ENCODE peak calls at places on chromosomes 16 and 17, in nine cellular contexts. M is HepG2, G is transverse colon, U is prostate gland, R is GM23338, Q is spleen, D is HCT116, O is breast epithelium, Y is HL-60. J is an unnamed sample.

GRCh38 chr16:83143788-83144187 is 517.0 kb downstream of the CDH13 start:
- DNase-seq in R (no peak), G (peak; percentile 9), Y (no peak), U (no peak), D (no peak), M (peak; percentile 13), O (no peak), Q (no peak), J (no peak)

GRCh38 chr16:80518436-80518835 is 22.4 kb upstream of the DYNLRB2 start:
- DNase-seq in M (no peak), G (peak; percentile 8), Q (no peak), D (no peak), Y (no peak), R (peak; percentile 8), O (no peak), U (no peak), J (no peak)

GRCh38 chr17:34885076-34885475 is 76.2 kb downstream of the CCT6B start:
- DNase-seq in Q (no peak), M (no peak), R (no peak), O (no peak), U (no peak), Y (no peak), D (no peak), G (no peak), J (no peak)

GRCh38 chr17:82878545-82878944 is 38.7 kb upstream of the ZNF750 start:
- DNase-seq in U (no peak), G (no peak), Y (peak; percentile 59), D (no peak), Q (peak; percentile 41), R (no peak), M (no peak), O (no peak), J (no peak)

GRCh38 chr16:12062343-12063003 is 85.9 kb downstream of the SNX29 start:
- DNase-seq in O (peak; percentile 57), Y (peak; percentile 73), U (no peak), D (peak; percentile 4), R (no peak), M (no peak), G (peak; percentile 65), Q (no peak), J (peak; percentile 54)

GRCh38 chr17:79168486-79169055 is 93.9 kb downstream of the ENGASE start:
- DNase-seq in D (no peak), U (no peak), G (no peak), R (no peak), Q (no peak), O (no peak), M (no peak), Y (no peak), J (no peak)

GRCh38 chr16:56871172-56871593 is 6.2 kb downstream of the SLC12A3 start:
- DNase-seq in U (peak; percentile 41), R (no peak), Y (no peak), G (peak; percentile 59), O (no peak), D (no peak), M (peak; percentile 31), Q (no peak), J (peak; percentile 46)

GRCh38 chr17:29622337-29623282 is at the start of gene CORO6:
- DNase-seq in D (no peak), M (no peak), U (no peak), Y (no peak), G (peak; percentile 47), Q (peak; percentile 87), O (no peak), R (peak; percentile 85), J (peak; percentile 60)

GRCh38 chr16:1531638-1531910 is 1.9 kb upstream of the TMEM204 start:
- DNase-seq in O (no peak), Q (no peak), D (no peak), Y (no peak), G (no peak), M (no peak), U (no peak), R (no peak), J (no peak)

GRCh38 chr16:1532771-1533170 is 695 bp upstream of the TMEM204 start:
- DNase-seq in U (no peak), Y (no peak), M (no peak), G (no peak), R (no peak), D (no peak), O (no peak), Q (no peak), J (no peak)

GRCh38 chr16:1534021-1535020 is 855 bp downstream of the TMEM204 start:
- DNase-seq in O (no peak), U (no peak), R (no peak), D (no peak), G (no peak), Y (no peak), Q (no peak), M (no peak), J (no peak)

GRCh38 chr16:1532081-1532760 is 1.2 kb upstream of the TMEM204 start:
- DNase-seq in U (peak; percentile 85), R (no peak), O (peak; percentile 81), M (no peak), G (peak; percentile 52), Y (no peak), D (no peak), Q (no peak), J (peak; percentile 51)

GRCh38 chr16:1533443-1533951 is at the start of gene TMEM204:
- DNase-seq in D (no peak), U (no peak), Y (no peak), Q (peak; percentile 86), O (peak; percentile 57), G (peak; percentile 59), R (peak; percentile 33), M (no peak), J (peak; percentile 38)
- TF ChIP-seq POLR2AphosphoS5 in D (no peak), U (peak; percentile 41), Y (no peak), Q (peak; percentile 86), O (peak; percentile 56), G (peak; percentile 80), R (no peak), M (no peak), J (peak; percentile 69)

GRCh38 chr16:71283612-71284011 is 5.6 kb downstream of the CMTR2 start:
- DNase-seq in G (no peak), Q (no peak), D (no peak), R (no peak), U (no peak), M (no peak), Y (no peak), O (no peak), J (no peak)

GRCh38 chr16:71287454-71287853 is 1.7 kb downstream of the CMTR2 start:
- DNase-seq in D (no peak), U (no peak), Q (no peak), Y (no peak), O (no peak), G (no peak), R (no peak), M (no peak), J (no peak)

GRCh38 chr16:71288570-71288889 is 672 bp downstream of the CMTR2 start:
- DNase-seq in Q (no peak), G (no peak), M (no peak), U (no peak), D (no peak), O (no peak), Y (no peak), R (no peak), J (no peak)

GRCh38 chr16:71287903-71288302 is 1.3 kb downstream of the CMTR2 start:
- DNase-seq in Q (no peak), M (no peak), U (no peak), R (no peak), G (no peak), D (no peak), O (no peak), Y (no peak), J (no peak)

DNA sequence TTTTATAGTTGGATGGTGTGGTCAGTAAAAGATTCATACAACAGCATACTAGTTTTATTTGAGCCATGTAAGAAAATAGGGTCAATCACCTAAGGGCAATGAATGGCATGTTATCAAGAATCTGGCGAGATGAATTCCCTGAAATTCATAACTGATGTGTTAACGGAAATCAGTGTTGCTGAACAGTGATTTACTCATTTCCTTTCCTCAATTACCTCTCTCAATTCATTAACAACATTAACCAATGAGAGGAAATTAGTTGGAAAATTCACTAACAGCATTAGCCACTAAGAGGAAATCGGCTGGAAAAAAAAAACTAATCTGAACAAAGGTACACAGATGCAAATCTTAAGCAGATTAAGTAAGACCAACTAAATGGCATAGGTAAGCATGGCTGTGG is 6.3 kb downstream of the CMTR2 start:
- DNase-seq in Q (no peak), D (no peak), M (no peak), G (no peak), U (no peak), Y (no peak), O (no peak), R (no peak), J (no peak)
- TF ChIP-seq POLR2AphosphoS5 in Q (no peak), D (no peak), M (no peak), G (no peak), U (no peak), Y (no peak), O (no peak), R (no peak), J (no peak)

DNA sequence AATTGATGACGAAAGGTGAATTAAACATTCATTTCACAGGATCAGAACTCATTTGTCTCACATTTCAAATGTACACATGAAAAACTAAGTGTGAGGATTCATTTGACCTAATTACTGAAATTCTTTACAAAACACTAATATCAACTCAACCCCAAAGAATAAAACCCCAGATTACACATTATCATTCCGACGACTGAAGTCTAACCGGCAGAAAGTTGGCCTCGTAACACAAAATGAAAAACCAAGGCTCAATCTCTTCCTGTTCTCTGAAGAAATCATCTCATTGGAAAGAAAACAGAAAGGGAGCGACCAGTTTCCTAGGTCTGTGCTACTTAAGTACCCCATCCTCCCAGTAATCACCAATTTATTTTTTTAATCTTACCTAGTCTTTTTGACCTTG is 1.8 kb downstream of the JPT1 start:
- DNase-seq in U (no peak), Q (no peak), R (no peak), G (no peak), D (no peak), Y (no peak), M (no peak), O (no peak), J (no peak)
- TF ChIP-seq POLR2AphosphoS5 in U (no peak), Q (no peak), R (no peak), G (no peak), D (peak; percentile 41), Y (no peak), M (no peak), O (no peak), J (no peak)

GRCh38 chr16:2460391-2460713 is 443 bp downstream of the TEDC2 start:
- DNase-seq in O (no peak), R (no peak), U (no peak), Q (no peak), G (no peak), M (no peak), D (no peak), Y (no peak), J (no peak)

GRCh38 chr16:2460916-2461315 is 1.0 kb downstream of the TEDC2 start:
- DNase-seq in Q (no peak), R (no peak), U (no peak), D (no peak), G (no peak), M (no peak), O (no peak), Y (no peak), J (no peak)

GRCh38 chr16:2458887-2459646 is 842 bp upstream of the TEDC2 start:
- DNase-seq in D (no peak), Q (peak; percentile 79), O (no peak), R (peak; percentile 40), M (no peak), G (no peak), Y (no peak), U (no peak), J (no peak)

GRCh38 chr16:2457946-2458345 is 2.0 kb upstream of the TEDC2 start:
- DNase-seq in M (no peak), D (no peak), O (no peak), U (no peak), R (no peak), Q (no peak), G (no peak), Y (no peak), J (no peak)

DNA sequence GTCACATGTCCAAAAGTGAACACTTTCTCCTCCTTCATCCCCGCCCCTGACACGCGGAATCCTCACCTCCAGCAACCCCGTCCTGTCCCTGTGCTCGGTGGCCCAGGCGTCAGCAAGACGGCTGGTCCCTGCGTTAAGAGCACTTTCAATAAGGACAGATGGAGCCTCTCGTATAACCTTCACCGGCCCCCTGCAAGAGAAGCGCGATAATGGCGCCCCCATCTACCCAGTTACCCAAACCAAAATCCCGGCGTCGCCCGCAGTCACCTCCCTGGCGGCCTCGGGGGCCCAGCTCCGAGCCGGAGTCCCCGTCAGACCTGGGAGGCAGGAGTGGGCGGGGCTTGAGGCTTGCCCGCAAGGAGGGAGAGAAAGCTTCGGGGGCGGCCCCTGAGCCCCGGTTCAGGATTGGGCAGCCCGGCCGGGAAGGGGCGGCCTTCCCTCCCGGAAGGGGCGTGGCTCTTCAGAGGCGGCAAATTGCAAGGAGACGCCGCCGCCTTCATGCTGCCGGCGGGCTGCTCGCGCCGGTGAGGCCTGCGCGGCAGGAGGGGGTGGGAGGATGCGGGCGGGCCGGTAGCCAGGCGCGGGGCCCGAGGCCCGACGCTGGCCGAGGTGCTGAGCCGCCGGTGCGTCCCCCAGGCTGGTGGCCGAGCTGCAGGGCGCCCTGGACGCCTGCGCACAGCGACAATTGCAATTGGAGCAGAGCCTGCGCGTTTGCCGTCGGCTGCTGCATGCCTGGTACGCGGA is at the start of gene TEDC2:
- DNase-seq in U (peak; percentile 95), M (peak; percentile 92), Y (peak; percentile 97), D (peak; percentile 86), O (peak; percentile 94), R (peak; percentile 99), G (peak; percentile 97), Q (peak; percentile 99), J (peak; percentile 98)
- TF ChIP-seq POLR2AphosphoS5 in U (peak; percentile 87), M (peak; percentile 37), Y (peak; percentile 18), D (peak; percentile 48), O (no peak), R (peak; percentile 83), G (no peak), Q (peak; percentile 83), J (no peak)

J was measured in stomach.